ENCODE peak calls at places on chromosomes 1 and 21, in eight cellular contexts. One of them, this sample, is unnamed.

GRCh38 chr1:90850925-90851710 is 134.0 kb upstream of the BARHL2 start:
- DNase-seq in CD8-positive, alpha-beta T cell: peak; percentile 65
- DNase-seq in ovary: peak; percentile 86
- DNase-seq in OCI-LY7: peak; percentile 44
- DNase-seq in tibial nerve: peak; percentile 55
- DNase-seq in hepatocyte: peak; percentile 94
- DNase-seq in lung: peak; percentile 80
- DNase-seq in IMR-90: peak; percentile 55
- DNase-seq in this sample: peak; percentile 86

GRCh38 chr1:95927061-95927460 is 693.1 kb downstream of the RWDD3 start:
- DNase-seq in ovary: no peak
- DNase-seq in CD8-positive, alpha-beta T cell: no peak
- DNase-seq in hepatocyte: no peak
- DNase-seq in lung: no peak
- DNase-seq in IMR-90: no peak
- DNase-seq in tibial nerve: no peak
- DNase-seq in OCI-LY7: no peak
- DNase-seq in this sample: no peak

GRCh38 chr1:117017648-117018047 is 16.1 kb downstream of the CD101 start:
- DNase-seq in IMR-90: no peak
- DNase-seq in CD8-positive, alpha-beta T cell: no peak
- DNase-seq in hepatocyte: no peak
- DNase-seq in ovary: no peak
- DNase-seq in OCI-LY7: no peak
- DNase-seq in lung: no peak
- DNase-seq in tibial nerve: no peak
- DNase-seq in this sample: no peak

GRCh38 chr1:204990059-204990664 is 52.9 kb upstream of the CNTN2 start:
- DNase-seq in OCI-LY7: no peak
- DNase-seq in CD8-positive, alpha-beta T cell: no peak
- DNase-seq in tibial nerve: no peak
- DNase-seq in IMR-90: no peak
- DNase-seq in ovary: no peak
- DNase-seq in lung: no peak
- DNase-seq in hepatocyte: no peak
- DNase-seq in this sample: no peak

GRCh38 chr1:145977486-145978476 is 13.3 kb downstream of the POLR3GL start:
- DNase-seq in hepatocyte: peak; percentile 91
- DNase-seq in IMR-90: peak; percentile 85
- DNase-seq in tibial nerve: peak; percentile 81
- DNase-seq in lung: peak; percentile 82
- DNase-seq in CD8-positive, alpha-beta T cell: peak; percentile 79
- DNase-seq in ovary: peak; percentile 84
- DNase-seq in OCI-LY7: peak; percentile 90
- DNase-seq in this sample: peak; percentile 82

GRCh38 chr1:119682141-119682540 is 29.6 kb upstream of the PHGDH start:
- DNase-seq in CD8-positive, alpha-beta T cell: no peak
- DNase-seq in ovary: no peak
- DNase-seq in OCI-LY7: no peak
- DNase-seq in IMR-90: no peak
- DNase-seq in hepatocyte: no peak
- DNase-seq in lung: no peak
- DNase-seq in tibial nerve: no peak
- DNase-seq in this sample: no peak

GRCh38 chr1:156704166-156704711 is 1.1 kb downstream of the CRABP2 start:
- DNase-seq in ovary: no peak
- DNase-seq in OCI-LY7: no peak
- DNase-seq in CD8-positive, alpha-beta T cell: no peak
- DNase-seq in IMR-90: no peak
- DNase-seq in tibial nerve: no peak
- DNase-seq in lung: no peak
- DNase-seq in hepatocyte: no peak
- DNase-seq in this sample: no peak

GRCh38 chr1:214524824-214525223 is 26.6 kb downstream of the PTPN14 start:
- DNase-seq in ovary: no peak
- DNase-seq in lung: no peak
- DNase-seq in hepatocyte: no peak
- DNase-seq in OCI-LY7: no peak
- DNase-seq in IMR-90: no peak
- DNase-seq in CD8-positive, alpha-beta T cell: no peak
- DNase-seq in tibial nerve: no peak
- DNase-seq in this sample: no peak

GRCh38 chr1:3587133-3587733 is 24.1 kb downstream of the MEGF6 start:
- DNase-seq in ovary: no peak
- DNase-seq in lung: no peak
- DNase-seq in CD8-positive, alpha-beta T cell: no peak
- DNase-seq in hepatocyte: peak; percentile 75
- DNase-seq in IMR-90: peak; percentile 51
- DNase-seq in OCI-LY7: no peak
- DNase-seq in tibial nerve: no peak
- DNase-seq in this sample: no peak

GRCh38 chr21:43987509-43987908 is 24.6 kb upstream of the TRAPPC10 start:
- DNase-seq in CD8-positive, alpha-beta T cell: no peak
- DNase-seq in OCI-LY7: no peak
- DNase-seq in IMR-90: no peak
- DNase-seq in hepatocyte: no peak
- DNase-seq in lung: no peak
- DNase-seq in tibial nerve: no peak
- DNase-seq in ovary: no peak
- DNase-seq in this sample: no peak

GRCh38 chr1:201877877-201878339 is 10.8 kb upstream of the SHISA4 start:
- DNase-seq in hepatocyte: peak; percentile 73
- DNase-seq in tibial nerve: peak; percentile 66
- DNase-seq in ovary: no peak
- DNase-seq in CD8-positive, alpha-beta T cell: no peak
- DNase-seq in OCI-LY7: peak; percentile 49
- DNase-seq in IMR-90: peak; percentile 63
- DNase-seq in lung: no peak
- DNase-seq in this sample: no peak

GRCh38 chr1:204410764-204411450 is 710 bp downstream of the PPP1R15B start:
- DNase-seq in IMR-90: peak; percentile 48
- DNase-seq in ovary: peak; percentile 34
- DNase-seq in tibial nerve: peak; percentile 35
- DNase-seq in CD8-positive, alpha-beta T cell: no peak
- DNase-seq in lung: peak; percentile 58
- DNase-seq in hepatocyte: peak; percentile 56
- DNase-seq in OCI-LY7: peak; percentile 24
- DNase-seq in this sample: no peak

GRCh38 chr1:164863056-164863455 is 304.1 kb downstream of the PBX1 start:
- DNase-seq in hepatocyte: no peak
- DNase-seq in OCI-LY7: no peak
- DNase-seq in tibial nerve: no peak
- DNase-seq in lung: no peak
- DNase-seq in IMR-90: no peak
- DNase-seq in ovary: no peak
- DNase-seq in CD8-positive, alpha-beta T cell: no peak
- DNase-seq in this sample: no peak

GRCh38 chr1:112026018-112026417 is 36.5 kb upstream of the KCND3 start:
- DNase-seq in OCI-LY7: no peak
- DNase-seq in lung: no peak
- DNase-seq in tibial nerve: no peak
- DNase-seq in hepatocyte: no peak
- DNase-seq in CD8-positive, alpha-beta T cell: no peak
- DNase-seq in ovary: no peak
- DNase-seq in IMR-90: no peak
- DNase-seq in this sample: no peak

GRCh38 chr1:2314803-2315710 is 76.3 kb downstream of the MORN1 start:
- DNase-seq in OCI-LY7: peak; percentile 28
- DNase-seq in lung: no peak
- DNase-seq in ovary: peak; percentile 83
- DNase-seq in CD8-positive, alpha-beta T cell: peak; percentile 82
- DNase-seq in IMR-90: peak; percentile 39
- DNase-seq in hepatocyte: peak; percentile 84
- DNase-seq in tibial nerve: no peak
- DNase-seq in this sample: peak; percentile 77

GRCh38 chr1:215605011-215605621 is 38.0 kb downstream of the KCTD3 start:
- DNase-seq in hepatocyte: no peak
- DNase-seq in ovary: no peak
- DNase-seq in tibial nerve: no peak
- DNase-seq in OCI-LY7: no peak
- DNase-seq in lung: no peak
- DNase-seq in IMR-90: no peak
- DNase-seq in CD8-positive, alpha-beta T cell: no peak
- DNase-seq in this sample: no peak

GRCh38 chr1:245087723-245088122 is 67.1 kb upstream of the KIF26B start:
- DNase-seq in tibial nerve: no peak
- DNase-seq in hepatocyte: no peak
- DNase-seq in OCI-LY7: no peak
- DNase-seq in ovary: no peak
- DNase-seq in CD8-positive, alpha-beta T cell: no peak
- DNase-seq in IMR-90: no peak
- DNase-seq in lung: no peak
- DNase-seq in this sample: no peak

GRCh38 chr1:157969693-157970485 is 23.6 kb upstream of the KIRREL1 start:
- DNase-seq in tibial nerve: peak; percentile 79
- DNase-seq in CD8-positive, alpha-beta T cell: no peak
- DNase-seq in hepatocyte: peak; percentile 68
- DNase-seq in IMR-90: peak; percentile 88
- DNase-seq in lung: no peak
- DNase-seq in ovary: peak; percentile 29
- DNase-seq in OCI-LY7: peak; percentile 34
- DNase-seq in this sample: no peak

GRCh38 chr1:45177452-45177851 is 29.0 kb downstream of the ZSWIM5 start:
- DNase-seq in ovary: no peak
- DNase-seq in CD8-positive, alpha-beta T cell: no peak
- DNase-seq in IMR-90: peak; percentile 1
- DNase-seq in OCI-LY7: no peak
- DNase-seq in hepatocyte: no peak
- DNase-seq in lung: no peak
- DNase-seq in tibial nerve: no peak
- DNase-seq in this sample: no peak

GRCh38 chr1:89198081-89198480 is 661 bp downstream of the GBP4 start:
- DNase-seq in tibial nerve: no peak
- DNase-seq in lung: no peak
- DNase-seq in hepatocyte: no peak
- DNase-seq in OCI-LY7: no peak
- DNase-seq in IMR-90: no peak
- DNase-seq in CD8-positive, alpha-beta T cell: no peak
- DNase-seq in ovary: no peak
- DNase-seq in this sample: no peak
- H3K4me3 ChIP-seq in tibial nerve: peak overlapping the region; percentile 58
- H3K4me3 ChIP-seq in lung: peak overlapping the region; percentile 64
- H3K4me3 ChIP-seq in hepatocyte: no peak overlapping the region
- H3K4me3 ChIP-seq in OCI-LY7: no peak overlapping the region
- H3K4me3 ChIP-seq in IMR-90: no peak overlapping the region
- H3K4me3 ChIP-seq in CD8-positive, alpha-beta T cell: peak overlapping the region; percentile 70
- H3K4me3 ChIP-seq in ovary: peak overlapping the region; percentile 42
- H3K4me3 ChIP-seq in this sample: no peak overlapping the region

GRCh38 chr1:83022206-83022605 is 976.7 kb downstream of the TTLL7 start:
- DNase-seq in tibial nerve: no peak
- DNase-seq in hepatocyte: no peak
- DNase-seq in ovary: no peak
- DNase-seq in lung: no peak
- DNase-seq in OCI-LY7: no peak
- DNase-seq in CD8-positive, alpha-beta T cell: no peak
- DNase-seq in IMR-90: no peak
- DNase-seq in this sample: no peak
- H3K27ac ChIP-seq in tibial nerve: no peak overlapping the region
- H3K27ac ChIP-seq in hepatocyte: no peak overlapping the region
- H3K27ac ChIP-seq in ovary: no peak overlapping the region
- H3K27ac ChIP-seq in lung: no peak overlapping the region
- H3K27ac ChIP-seq in OCI-LY7: no peak overlapping the region
- H3K27ac ChIP-seq in CD8-positive, alpha-beta T cell: no peak overlapping the region
- H3K27ac ChIP-seq in IMR-90: no peak overlapping the region
- H3K27ac ChIP-seq in this sample: no peak overlapping the region

GRCh38 chr1:160520582-160520981 is 2.5 kb downstream of the SLAMF6 start:
- DNase-seq in ovary: no peak
- DNase-seq in CD8-positive, alpha-beta T cell: no peak
- DNase-seq in lung: no peak
- DNase-seq in OCI-LY7: no peak
- DNase-seq in hepatocyte: no peak
- DNase-seq in IMR-90: no peak
- DNase-seq in tibial nerve: no peak
- DNase-seq in this sample: no peak

GRCh38 chr1:160522136-160522535 is 919 bp downstream of the SLAMF6 start:
- DNase-seq in tibial nerve: no peak
- DNase-seq in hepatocyte: no peak
- DNase-seq in CD8-positive, alpha-beta T cell: no peak
- DNase-seq in lung: no peak
- DNase-seq in IMR-90: no peak
- DNase-seq in OCI-LY7: peak; percentile 69
- DNase-seq in ovary: no peak
- DNase-seq in this sample: no peak

GRCh38 chr1:160520999-160521398 is 2.1 kb downstream of the SLAMF6 start:
- DNase-seq in lung: no peak
- DNase-seq in OCI-LY7: peak; percentile 89
- DNase-seq in ovary: no peak
- DNase-seq in CD8-positive, alpha-beta T cell: no peak
- DNase-seq in IMR-90: no peak
- DNase-seq in tibial nerve: no peak
- DNase-seq in hepatocyte: no peak
- DNase-seq in this sample: no peak

GRCh38 chr1:160521554-160521953 is 1.5 kb downstream of the SLAMF6 start:
- DNase-seq in ovary: no peak
- DNase-seq in lung: no peak
- DNase-seq in tibial nerve: no peak
- DNase-seq in IMR-90: no peak
- DNase-seq in hepatocyte: no peak
- DNase-seq in OCI-LY7: peak; percentile 45
- DNase-seq in CD8-positive, alpha-beta T cell: no peak
- DNase-seq in this sample: no peak

GRCh38 chr1:160519542-160520435 is 3.3 kb downstream of the SLAMF6 start:
- DNase-seq in CD8-positive, alpha-beta T cell: peak; percentile 28
- DNase-seq in OCI-LY7: peak; percentile 83
- DNase-seq in hepatocyte: peak; percentile 16
- DNase-seq in tibial nerve: no peak
- DNase-seq in lung: no peak
- DNase-seq in ovary: no peak
- DNase-seq in IMR-90: no peak
- DNase-seq in this sample: no peak
- H3K4me3 ChIP-seq in CD8-positive, alpha-beta T cell: peak overlapping the region; percentile 81
- H3K4me3 ChIP-seq in OCI-LY7: peak overlapping the region; percentile 83
- H3K4me3 ChIP-seq in hepatocyte: no peak overlapping the region
- H3K4me3 ChIP-seq in tibial nerve: peak overlapping the region; percentile 5
- H3K4me3 ChIP-seq in lung: no peak overlapping the region
- H3K4me3 ChIP-seq in ovary: no peak overlapping the region
- H3K4me3 ChIP-seq in IMR-90: no peak overlapping the region
- H3K4me3 ChIP-seq in this sample: no peak overlapping the region

GRCh38 chr1:235917267-235917811 is 50.6 kb upstream of the LYST start:
- DNase-seq in CD8-positive, alpha-beta T cell: peak; percentile 68
- DNase-seq in hepatocyte: peak; percentile 68
- DNase-seq in ovary: peak; percentile 60
- DNase-seq in lung: peak; percentile 88
- DNase-seq in IMR-90: peak; percentile 99
- DNase-seq in OCI-LY7: no peak
- DNase-seq in tibial nerve: peak; percentile 94
- DNase-seq in this sample: peak; percentile 84
- H3K27ac ChIP-seq in CD8-positive, alpha-beta T cell: no peak overlapping the region
- H3K27ac ChIP-seq in hepatocyte: peak overlapping the region; percentile 51
- H3K27ac ChIP-seq in ovary: no peak overlapping the region
- H3K27ac ChIP-seq in lung: peak overlapping the region; percentile 89
- H3K27ac ChIP-seq in IMR-90: peak overlapping the region; percentile 52
- H3K27ac ChIP-seq in OCI-LY7: no peak overlapping the region
- H3K27ac ChIP-seq in tibial nerve: peak overlapping the region; percentile 77
- H3K27ac ChIP-seq in this sample: peak overlapping the region; percentile 23

DNA sequence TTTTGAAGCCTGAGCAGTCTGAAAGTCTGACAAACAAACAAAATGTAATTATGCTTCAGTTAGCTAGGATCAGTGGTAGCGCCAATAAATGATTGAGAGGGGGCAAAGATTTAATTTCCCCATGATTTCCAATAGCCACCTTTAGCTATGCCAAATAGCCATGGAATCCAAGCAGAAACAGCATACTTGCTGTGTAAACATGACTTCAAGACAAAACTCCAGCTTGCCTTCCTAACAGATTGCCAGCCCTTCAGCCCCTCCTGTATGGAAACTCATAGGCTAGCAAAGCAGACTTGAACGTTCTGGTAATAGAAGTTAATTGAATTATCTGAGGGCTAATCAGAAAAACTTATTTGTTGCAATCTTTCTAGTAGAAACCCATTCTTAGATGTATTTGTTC is 25.6 kb upstream of the SLC30A1 start:
- DNase-seq in tibial nerve: no peak
- DNase-seq in lung: no peak
- DNase-seq in CD8-positive, alpha-beta T cell: no peak
- DNase-seq in IMR-90: no peak
- DNase-seq in hepatocyte: no peak
- DNase-seq in ovary: no peak
- DNase-seq in OCI-LY7: no peak
- DNase-seq in this sample: no peak
- H3K4me3 ChIP-seq in tibial nerve: no peak overlapping the region
- H3K4me3 ChIP-seq in lung: no peak overlapping the region
- H3K4me3 ChIP-seq in CD8-positive, alpha-beta T cell: no peak overlapping the region
- H3K4me3 ChIP-seq in IMR-90: no peak overlapping the region
- H3K4me3 ChIP-seq in hepatocyte: no peak overlapping the region
- H3K4me3 ChIP-seq in ovary: no peak overlapping the region
- H3K4me3 ChIP-seq in OCI-LY7: no peak overlapping the region
- H3K4me3 ChIP-seq in this sample: no peak overlapping the region

This sample was measured in aorta.